ENCODE peak calls at places on chromosome 14, in five cellular contexts. Z is WERI-Rb-1, Y is memory B cell, D is H54, J is kidney. N is an unnamed sample.
A peak's percentile ranks its signal among the peaks of the same experiment; 100 is the strongest.

GRCh38 chr14:58668848-58669480 is 31.2 kb downstream of the DACT1 start:
- DNase-seq in D (no peak), J (no peak), Y (no peak), Z (no peak), N (no peak)

GRCh38 chr14:100246809-100247428 is 8.0 kb downstream of the YY1 start:
- DNase-seq in D (peak; percentile 45), J (no peak), Z (peak; percentile 39), Y (no peak), N (no peak)

GRCh38 chr14:86799244-86799647 is 1193.7 kb downstream of the GALC start:
- DNase-seq in J (no peak), D (no peak), Y (no peak), Z (no peak), N (peak; percentile 98)

GRCh38 chr14:69693145-69693544 is 73.8 kb upstream of the SRSF5 start:
- DNase-seq in Y (peak; percentile 40), Z (peak; percentile 92), D (no peak), J (no peak), N (no peak)

GRCh38 chr14:70822706-70823185 is 13.4 kb upstream of the MAP3K9 start:
- DNase-seq in Z (peak; percentile 63), J (peak; percentile 82), D (no peak), Y (no peak), N (no peak)

GRCh38 chr14:22549981-22550670 is 38.9 kb downstream of the DAD1 start:
- DNase-seq in Y (no peak), J (no peak), D (no peak), Z (no peak), N (peak; percentile 74)

GRCh38 chr14:59022144-59022543 is 166.3 kb upstream of the DAAM1 start:
- DNase-seq in Y (no peak), Z (no peak), J (no peak), D (no peak), N (no peak)

GRCh38 chr14:91875515-91876286 is 8.4 kb upstream of the TC2N start:
- DNase-seq in Z (no peak), J (peak; percentile 24), D (no peak), Y (no peak), N (no peak)

GRCh38 chr14:104797112-104798044 is 1.8 kb upstream of the AKT1 start:
- DNase-seq in Z (peak; percentile 75), D (peak; percentile 51), J (no peak), Y (no peak), N (no peak)

GRCh38 chr14:104680056-104680805 is 9.2 kb upstream of the INF2 start:
- DNase-seq in Y (no peak), J (peak; percentile 82), D (peak; percentile 88), Z (no peak), N (peak; percentile 77)

GRCh38 chr14:73896521-73896920 is 9.9 kb downstream of the ZNF410 start:
- DNase-seq in Y (no peak), Z (no peak), J (no peak), D (no peak), N (no peak)

GRCh38 chr14:72714094-72714493 is 179.8 kb downstream of the DPF3 start:
- DNase-seq in Y (peak; percentile 66), D (no peak), J (no peak), Z (no peak), N (no peak)

GRCh38 chr14:90239139-90239538 is 17.2 kb upstream of the PSMC1 start:
- DNase-seq in D (no peak), Y (no peak), Z (no peak), J (no peak), N (peak; percentile 2)

GRCh38 chr14:78902010-78902623 is 731.9 kb downstream of the NRXN3 start:
- DNase-seq in Z (peak; percentile 59), D (peak; percentile 1), Y (no peak), J (no peak), N (peak; percentile 19)

GRCh38 chr14:64550539-64551333 is 975 bp downstream of the PPP1R36 start:
- DNase-seq in D (no peak), Y (no peak), J (no peak), Z (no peak), N (no peak)

GRCh38 chr14:52018252-52018651 is 28.9 kb downstream of the RTRAF start:
- DNase-seq in Y (no peak), D (no peak), J (no peak), Z (no peak), N (no peak)

GRCh38 chr14:64910847-64911495 is 3.3 kb upstream of the CHURC1 start:
- DNase-seq in J (no peak), D (no peak), Y (no peak), Z (peak; percentile 14), N (no peak)

GRCh38 chr14:45068396-45068795 is 15.5 kb upstream of the PRPF39 start:
- DNase-seq in Y (no peak), J (no peak), Z (no peak), D (no peak), N (peak; percentile 8)

GRCh38 chr14:37062191-37062803 is 110.1 kb downstream of the SLC25A21 start:
- DNase-seq in Z (no peak), Y (no peak), D (no peak), J (no peak), N (no peak)

N was measured in astrocyte.